ENCODE peak calls at places on chromosomes 4 and X, in four cellular contexts. S is hippocampal formation; L is stimulated activated CD8-positive, alpha-beta memory T cell treated with anti-CD3 and anti-CD28 coated beads, Interleukin-2, amount 100 ng/mL, for 48 hours; U is activated CD4-positive, alpha-beta T cell treated with anti-CD3 and anti-CD28 coated beads, Interleukin-2, amount 50 U/mL, for 48 hours. A is an unnamed sample.

GRCh38 chr4:6044805-6045204 is 26.6 kb upstream of the C4orf50 start:
- DNase-seq in S (no peak), L (no peak), U (no peak), A (no peak)

GRCh38 chr4:57763070-57763469 is 652.9 kb upstream of the IGFBP7 start:
- DNase-seq in S (no peak), L (no peak), U (no peak), A (no peak)

GRCh38 chrX:133335027-133335426 is 80.3 kb downstream of the GPC4 start:
- DNase-seq in S (no peak), L (no peak), U (no peak), A (no peak)

GRCh38 chrX:2500091-2500680 is 590 bp downstream of the DHRSX start:
- DNase-seq in S (no peak), L (peak), U (peak), A (peak)

GRCh38 chr4:74190919-74191397 is 33.0 kb downstream of the MTHFD2L start:
- DNase-seq in S (no peak), L (no peak), U (no peak), A (no peak)

GRCh38 chrX:11558972-11559371 is 106.7 kb downstream of the ARHGAP6 start:
- DNase-seq in S (no peak), L (peak), U (peak), A (peak)

GRCh38 chrX:104488811-104489210 is 77.2 kb upstream of the IL1RAPL2 start:
- DNase-seq in S (no peak), L (no peak), U (no peak), A (no peak)

GRCh38 chr4:146095091-146095690 is 80.3 kb upstream of the LSM6 start:
- DNase-seq in S (no peak), L (no peak), U (peak), A (no peak)

GRCh38 chr4:136861081-136861480 is 671.2 kb downstream of the PCDH18 start:
- DNase-seq in S (no peak), L (no peak), U (no peak), A (no peak)

GRCh38 chrX:55142206-55142918 is 53.5 kb downstream of the PAGE2 start:
- DNase-seq in S (no peak), L (no peak), U (no peak), A (no peak)

GRCh38 chr4:127069675-127070074 is 563.1 kb upstream of the INTU start:
- DNase-seq in S (no peak), L (no peak), U (no peak), A (no peak)

A was measured in stimulated activated effector memory CD8-positive, alpha-beta T cell treated with anti-CD3 and anti-CD28 coated beads, Interleukin-12 subunit alpha, Interleukin-12 subunit beta, amount 100 ng/mL, for 72 hours.